ENCODE peak calls at places on chromosomes 13 and 19, in five cellular contexts. P is lower lobe of right lung, S is tibial nerve, T is left ventricle myocardium inferior, W is mucosa of descending colon. C is an unnamed sample.

GRCh38 chr13:35916186-35916585 is 215.0 kb downstream of the DCLK1 start:
- DNase-seq in P (no peak), S (no peak), T (no peak), W (no peak), C (no peak)

GRCh38 chr13:34764246-34764645 is 177.8 kb upstream of the NBEA start:
- DNase-seq in P (no peak), S (no peak), T (no peak), W (no peak), C (no peak)

GRCh38 chr13:71865858-71866172 is 1.2 kb downstream of the DACH1 start:
- DNase-seq in P (peak; percentile 45), S (no peak), T (peak; percentile 18), W (peak; percentile 58), C (no peak)

GRCh38 chr19:9863759-9864158 is 28.6 kb downstream of the PIN1 start:
- DNase-seq in P (no peak), S (no peak), T (no peak), W (no peak), C (no peak)

GRCh38 chr19:2550431-2551171 is 74.7 kb downstream of the GADD45B start:
- DNase-seq in P (peak; percentile 39), S (no peak), T (peak; percentile 62), W (peak; percentile 60), C (peak; percentile 94)

GRCh38 chr13:41942462-41943094 is 18.3 kb downstream of the VWA8 start:
- DNase-seq in P (no peak), S (no peak), T (no peak), W (no peak), C (no peak)

GRCh38 chr13:61727714-61728275 is 312.1 kb upstream of the PCDH20 start:
- DNase-seq in P (no peak), S (no peak), T (no peak), W (no peak), C (no peak)

GRCh38 chr19:29884466-29884865 is 57.6 kb upstream of the URI1 start:
- DNase-seq in P (no peak), S (no peak), T (no peak), W (no peak), C (no peak)

GRCh38 chr19:16615788-16616187 is 12.2 kb downstream of the MED26 start:
- DNase-seq in P (no peak), S (no peak), T (no peak), W (no peak), C (no peak)

GRCh38 chr13:101454767-101455166 is 2.3 kb downstream of the ITGBL1 start:
- DNase-seq in P (no peak), S (no peak), T (no peak), W (no peak), C (no peak)
- TF ChIP-seq CTCF in P (no peak), S (no peak), T (no peak), W (no peak), C (no peak)

GRCh38 chr19:45370410-45371204 is at the start of gene ERCC2:
- DNase-seq in P (peak; percentile 97), S (peak; percentile 100), T (peak; percentile 99), W (peak; percentile 98), C (peak; percentile 100)

GRCh38 chr19:45363861-45364459 is 6.4 kb downstream of the ERCC2 start:
- DNase-seq in P (no peak), S (no peak), T (no peak), W (no peak), C (no peak)

GRCh38 chr19:45364696-45365095 is 5.7 kb downstream of the ERCC2 start:
- DNase-seq in P (no peak), S (no peak), T (no peak), W (no peak), C (no peak)

GRCh38 chr19:45368127-45368526 is 2.2 kb downstream of the ERCC2 start:
- DNase-seq in P (no peak), S (no peak), T (no peak), W (no peak), C (no peak)

GRCh38 chr19:45368737-45369340 is 1.5 kb downstream of the ERCC2 start:
- DNase-seq in P (no peak), S (no peak), T (no peak), W (peak; percentile 42), C (no peak)
- TF ChIP-seq CTCF in P (no peak), S (no peak), T (no peak), W (no peak), C (no peak)

GRCh38 chr13:85266771-85267170 is 532.4 kb downstream of the SLITRK6 start:
- DNase-seq in P (no peak), S (no peak), T (no peak), W (no peak), C (no peak)

GRCh38 chr13:85260896-85261295 is 538.3 kb downstream of the SLITRK6 start:
- DNase-seq in P (no peak), S (no peak), T (no peak), W (no peak), C (no peak)

GRCh38 chr13:85265296-85265695 is 533.9 kb downstream of the SLITRK6 start:
- DNase-seq in P (no peak), S (no peak), T (no peak), W (no peak), C (no peak)

GRCh38 chr13:85266331-85266730 is 532.9 kb downstream of the SLITRK6 start:
- DNase-seq in P (no peak), S (no peak), T (no peak), W (no peak), C (no peak)

GRCh38 chr13:85261757-85262346 is 537.4 kb downstream of the SLITRK6 start:
- DNase-seq in P (no peak), S (no peak), T (no peak), W (no peak), C (no peak)
- TF ChIP-seq CTCF in P (peak; percentile 28), S (no peak), T (no peak), W (no peak), C (peak; percentile 36)

GRCh38 chr13:60135344-60135743 is 28.4 kb downstream of the DIAPH3 start:
- DNase-seq in P (no peak), S (no peak), T (no peak), W (no peak), C (no peak)
- TF ChIP-seq CTCF in P (no peak), S (no peak), T (no peak), W (no peak), C (no peak)

GRCh38 chr19:6837525-6837924 is 49.9 kb upstream of the ADGRE1 start:
- DNase-seq in P (no peak), S (no peak), T (no peak), W (no peak), C (no peak)
- TF ChIP-seq CTCF in P (no peak), S (no peak), T (no peak), W (no peak), C (no peak)

GRCh38 chr19:18771328-18772242 is 19.5 kb downstream of the COMP start:
- DNase-seq in P (no peak), S (no peak), T (no peak), W (no peak), C (no peak)
- TF ChIP-seq CTCF in P (no peak), S (no peak), T (no peak), W (no peak), C (peak; percentile 36)

GRCh38 chr19:51926784-51927741 is at the start of gene ZNF613:
- DNase-seq in P (peak; percentile 90), S (peak; percentile 83), T (peak; percentile 87), W (peak; percentile 90), C (peak; percentile 57)
- TF ChIP-seq CTCF in P (peak; percentile 27), S (no peak), T (peak; percentile 37), W (no peak), C (peak; percentile 22)

GRCh38 chr19:18913466-18913865 is 5.7 kb downstream of the COPE start:
- DNase-seq in P (no peak), S (no peak), T (no peak), W (no peak), C (no peak)

GRCh38 chr19:18919895-18920204 is 335 bp downstream of the DDX49 start:
- DNase-seq in P (no peak), S (no peak), T (no peak), W (no peak), C (no peak)

GRCh38 chr19:18912933-18913332 is 6.3 kb downstream of the COPE start:
- DNase-seq in P (no peak), S (no peak), T (no peak), W (no peak), C (no peak)

GRCh38 chr19:18919086-18919894 is at the start of the genes COPE and DDX49:
- DNase-seq in P (peak; percentile 98), S (peak; percentile 99), T (peak; percentile 98), W (peak; percentile 98), C (peak; percentile 98)

DNA sequence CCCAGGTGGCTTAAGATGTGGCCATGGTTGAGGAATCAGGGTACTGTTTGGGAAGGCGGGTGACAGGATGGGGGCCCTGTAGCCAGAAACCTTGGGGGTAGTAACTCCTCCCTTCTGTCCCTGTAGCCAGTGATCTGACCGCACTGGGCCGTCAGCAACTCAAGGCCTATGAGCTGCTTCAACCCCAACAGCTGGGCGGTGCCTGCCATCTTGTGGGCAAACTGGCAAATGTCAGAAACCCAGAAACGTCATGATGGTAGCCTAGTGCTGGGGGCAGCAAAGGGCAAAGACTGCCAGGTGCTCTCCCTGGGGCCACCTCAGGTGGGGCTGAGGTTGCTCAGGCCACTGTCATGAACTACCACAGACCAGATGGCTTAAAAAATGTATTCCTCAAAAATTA is 3.5 kb downstream of the COPE start:
- DNase-seq in P (no peak), S (no peak), T (no peak), W (no peak), C (no peak)
- TF ChIP-seq CTCF in P (peak; percentile 7), S (no peak), T (peak; percentile 39), W (no peak), C (peak; percentile 54)